ENCODE peak calls at places on chromosomes 16 and 17, in four cellular contexts. K, G, H and A are unnamed samples.

GRCh38 chr17:79930786-79931516 is 91.7 kb upstream of the CBX4 start:
- DNase-seq in K (no peak), G (no peak), H (no peak), A (no peak)

GRCh38 chr17:7574176-7574953 is 5.1 kb upstream of the CD68 start:
- DNase-seq in K (no peak), G (peak), H (no peak), A (no peak)

GRCh38 chr17:49926886-49927285 is 42.1 kb upstream of the DLX4 start:
- DNase-seq in K (peak), G (no peak), H (no peak), A (no peak)

GRCh38 chr17:56694825-56695224 is 101.3 kb downstream of the NOG start:
- DNase-seq in K (no peak), G (peak), H (no peak), A (no peak)

GRCh38 chr16:83420206-83420760 is 387.5 kb upstream of the HSBP1 start:
- DNase-seq in K (peak), G (peak), H (no peak), A (peak)

GRCh38 chr17:44763170-44763569 is 4.4 kb downstream of the ADAM11 start:
- DNase-seq in K (no peak), G (no peak), H (no peak), A (no peak)

GRCh38 chr17:57586099-57586702 is 158.9 kb downstream of the CCDC182 start:
- DNase-seq in K (no peak), G (no peak), H (no peak), A (no peak)

GRCh38 chr17:72184805-72185204 is 64.0 kb downstream of the SOX9 start:
- DNase-seq in K (no peak), G (peak), H (no peak), A (no peak)

GRCh38 chr16:65576631-65577030 is 454.8 kb upstream of the CDH11 start:
- DNase-seq in K (no peak), G (no peak), H (no peak), A (no peak)

GRCh38 chr17:67053438-67054000 is 9.2 kb downstream of the CACNG1 start:
- DNase-seq in K (no peak), G (no peak), H (no peak), A (no peak)

GRCh38 chr17:69870751-69871199 is 204.2 kb upstream of the KCNJ16 start:
- DNase-seq in K (no peak), G (peak), H (no peak), A (peak)

GRCh38 chr17:17413821-17414220 is 63.0 kb upstream of the MED9 start:
- DNase-seq in K (no peak), G (no peak), H (no peak), A (no peak)

GRCh38 chr16:4414187-4414909 is 2.0 kb downstream of the CORO7 start:
- DNase-seq in K (no peak), G (no peak), H (peak), A (no peak)

GRCh38 chr16:77431131-77431670 is 3.6 kb downstream of the ADAMTS18 start:
- DNase-seq in K (no peak), G (no peak), H (no peak), A (peak)

GRCh38 chr17:67362173-67362572 is 4.2 kb downstream of the PSMD12 start:
- DNase-seq in K (no peak), G (no peak), H (no peak), A (no peak)

GRCh38 chr17:39104046-39104445 is 47.4 kb downstream of the PLXDC1 start:
- DNase-seq in K (peak), G (peak), H (no peak), A (no peak)

GRCh38 chr17:74199306-74200092 is 4.0 kb upstream of the RPL38 start:
- DNase-seq in K (peak), G (no peak), H (no peak), A (peak)

GRCh38 chr17:143785-144281 is 6.5 kb downstream of the SCGB1C2 start:
- DNase-seq in K (peak), G (peak), H (no peak), A (peak)
- H2AFZ ChIP-seq in K (peak), G (peak), H (no peak), A (peak)

DNA sequence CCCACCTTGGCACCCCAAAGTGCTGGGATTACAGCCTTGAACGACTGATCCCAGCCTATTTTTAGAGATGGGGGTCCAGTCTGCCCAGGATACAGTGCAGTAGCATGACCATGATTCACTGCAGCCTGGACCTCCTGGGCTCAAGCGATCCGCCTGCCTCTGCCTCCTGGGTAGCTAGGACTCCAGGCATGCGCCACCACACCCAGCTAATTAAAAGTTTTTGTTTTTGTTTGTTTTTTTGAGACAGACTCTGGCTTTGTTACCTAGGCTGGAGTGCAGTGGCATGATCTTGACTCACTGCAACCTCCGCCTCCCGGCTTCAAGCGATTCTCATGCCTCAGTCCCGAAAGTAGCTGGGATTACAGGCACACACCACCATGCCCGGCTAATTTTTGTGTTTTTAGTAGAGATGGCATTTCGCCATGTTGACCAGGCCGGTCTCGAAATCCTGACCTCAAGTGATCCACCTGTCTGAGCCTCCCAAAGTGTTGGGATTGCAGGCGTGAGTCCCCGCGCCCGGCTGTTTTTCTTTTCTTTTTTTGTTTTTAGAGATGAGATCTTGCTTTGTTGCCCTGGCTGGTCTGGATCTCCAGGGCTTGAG is 2.3 kb upstream of the PAFAH1B1 start:
- DNase-seq in K (no peak), G (no peak), H (no peak), A (no peak)
- TF ChIP-seq FOS in K (no peak), G (no peak), H (no peak), A (no peak)

DNA sequence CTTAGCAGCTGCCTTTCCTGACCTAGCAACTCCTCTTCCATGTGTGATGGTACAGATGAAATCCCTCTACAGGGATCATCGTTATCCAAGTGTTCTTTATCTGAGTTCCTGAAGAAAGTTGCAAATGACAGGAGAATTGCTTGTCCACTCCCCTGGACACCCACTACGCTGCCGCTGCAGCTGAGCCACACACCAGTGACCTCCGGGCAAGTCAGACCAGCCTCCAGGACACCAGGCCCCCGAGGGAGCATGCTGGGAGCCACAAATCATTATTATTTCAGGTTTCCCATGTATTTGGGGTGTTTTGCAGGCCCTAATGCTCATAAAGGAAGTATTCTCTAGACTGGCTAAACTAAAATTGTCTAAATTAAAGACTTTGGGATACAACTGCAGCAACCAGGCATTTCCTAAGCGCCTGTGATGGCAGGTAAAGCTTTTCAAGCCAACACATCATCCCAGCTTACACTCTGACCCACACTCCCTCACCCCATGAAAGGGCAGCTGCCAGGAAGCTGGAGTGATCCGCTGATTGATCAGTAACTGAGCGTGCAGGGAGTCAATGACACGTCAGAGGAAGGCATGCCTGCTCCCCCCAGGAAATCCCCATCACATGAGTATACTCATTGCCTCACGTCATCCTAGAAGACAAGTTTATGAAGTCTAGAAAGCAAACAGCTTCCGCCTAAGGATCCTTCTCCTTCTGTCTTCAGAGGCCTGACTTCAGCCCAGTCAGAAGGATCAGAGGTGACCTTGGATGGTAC is 14.4 kb downstream of the FA2H start:
- DNase-seq in K (no peak), G (peak), H (no peak), A (peak)
- H2AFZ ChIP-seq in K (no peak), G (peak), H (peak), A (peak)

DNA sequence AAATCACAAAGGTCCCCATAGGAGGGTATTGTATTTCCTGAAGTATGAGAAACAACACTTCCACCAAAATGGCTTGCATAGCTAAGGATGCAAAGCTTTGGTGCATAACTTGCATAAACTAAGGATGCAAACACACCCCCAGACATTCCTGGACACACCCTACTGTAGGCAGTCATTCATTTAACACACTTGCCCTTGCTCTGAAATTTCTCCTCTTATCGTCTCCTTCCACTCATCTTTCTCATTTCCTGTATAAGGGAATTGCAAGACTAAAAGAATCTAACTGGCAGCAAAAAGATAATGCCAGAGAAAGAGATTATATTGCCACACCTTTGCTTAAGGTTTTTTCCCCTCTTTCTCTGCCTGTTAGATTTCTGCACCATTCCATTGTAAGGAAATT is 28.3 kb downstream of the CHD9 start:
- DNase-seq in K (no peak), G (peak), H (no peak), A (peak)
- TF ChIP-seq FOS in K (no peak), G (no peak), H (no peak), A (no peak)